ENCODE peak calls at places on chromosomes 16 and 17, in nine cellular contexts. One of them, this sample, is unnamed.

GRCh38 chr17:7589204-7589868 is 558 bp downstream of the SOX15 start:
- DNase-seq in pancreas: peak
- DNase-seq in H1: no peak
- DNase-seq in activated naive CD4-positive, alpha-beta T cell treated with anti-CD3 and anti-CD28 coated beads, Interleukin-2, amount 50 U/mL, for 72 hours: peak
- DNase-seq in aorta: peak
- DNase-seq in suprapubic skin: peak
- DNase-seq in A673: peak
- DNase-seq in SJCRH30: no peak
- DNase-seq in GDM1: no peak
- DNase-seq in this sample: peak

GRCh38 chr16:77922355-77922754 is 100.0 kb upstream of the CLEC3A start:
- DNase-seq in A673: peak
- DNase-seq in activated naive CD4-positive, alpha-beta T cell treated with anti-CD3 and anti-CD28 coated beads, Interleukin-2, amount 50 U/mL, for 72 hours: no peak
- DNase-seq in H1: no peak
- DNase-seq in aorta: no peak
- DNase-seq in suprapubic skin: no peak
- DNase-seq in pancreas: no peak
- DNase-seq in SJCRH30: no peak
- DNase-seq in GDM1: no peak
- DNase-seq in this sample: no peak

GRCh38 chr17:49745175-49746139 is 18.5 kb downstream of the FAM117A start:
- DNase-seq in suprapubic skin: no peak
- DNase-seq in H1: no peak
- DNase-seq in SJCRH30: no peak
- DNase-seq in A673: no peak
- DNase-seq in aorta: no peak
- DNase-seq in pancreas: no peak
- DNase-seq in activated naive CD4-positive, alpha-beta T cell treated with anti-CD3 and anti-CD28 coated beads, Interleukin-2, amount 50 U/mL, for 72 hours: no peak
- DNase-seq in GDM1: no peak
- DNase-seq in this sample: no peak

GRCh38 chr16:9695152-9695551 is 487.1 kb downstream of the GRIN2A start:
- DNase-seq in pancreas: no peak
- DNase-seq in A673: no peak
- DNase-seq in activated naive CD4-positive, alpha-beta T cell treated with anti-CD3 and anti-CD28 coated beads, Interleukin-2, amount 50 U/mL, for 72 hours: no peak
- DNase-seq in H1: no peak
- DNase-seq in SJCRH30: no peak
- DNase-seq in GDM1: no peak
- DNase-seq in suprapubic skin: no peak
- DNase-seq in aorta: no peak
- DNase-seq in this sample: no peak

GRCh38 chr17:27601069-27601974 is 29.7 kb upstream of the LGALS9 start:
- DNase-seq in activated naive CD4-positive, alpha-beta T cell treated with anti-CD3 and anti-CD28 coated beads, Interleukin-2, amount 50 U/mL, for 72 hours: no peak
- DNase-seq in pancreas: peak
- DNase-seq in SJCRH30: peak
- DNase-seq in A673: peak
- DNase-seq in H1: peak
- DNase-seq in GDM1: peak
- DNase-seq in aorta: peak
- DNase-seq in suprapubic skin: peak
- DNase-seq in this sample: peak

GRCh38 chr17:19238167-19238505 is 970 bp downstream of the EPN2 start:
- DNase-seq in SJCRH30: peak
- DNase-seq in suprapubic skin: peak
- DNase-seq in aorta: peak
- DNase-seq in pancreas: peak
- DNase-seq in GDM1: no peak
- DNase-seq in H1: no peak
- DNase-seq in activated naive CD4-positive, alpha-beta T cell treated with anti-CD3 and anti-CD28 coated beads, Interleukin-2, amount 50 U/mL, for 72 hours: no peak
- DNase-seq in A673: peak
- DNase-seq in this sample: peak

GRCh38 chr16:89446136-89446974 is 44.0 kb downstream of the ANKRD11 start:
- DNase-seq in aorta: no peak
- DNase-seq in SJCRH30: peak
- DNase-seq in GDM1: no peak
- DNase-seq in pancreas: no peak
- DNase-seq in H1: no peak
- DNase-seq in suprapubic skin: no peak
- DNase-seq in A673: no peak
- DNase-seq in activated naive CD4-positive, alpha-beta T cell treated with anti-CD3 and anti-CD28 coated beads, Interleukin-2, amount 50 U/mL, for 72 hours: peak
- DNase-seq in this sample: no peak

GRCh38 chr17:77597421-77598240 is 360.9 kb upstream of the TNRC6C start:
- DNase-seq in pancreas: peak
- DNase-seq in activated naive CD4-positive, alpha-beta T cell treated with anti-CD3 and anti-CD28 coated beads, Interleukin-2, amount 50 U/mL, for 72 hours: no peak
- DNase-seq in suprapubic skin: no peak
- DNase-seq in aorta: peak
- DNase-seq in GDM1: no peak
- DNase-seq in H1: no peak
- DNase-seq in SJCRH30: no peak
- DNase-seq in A673: no peak
- DNase-seq in this sample: no peak

GRCh38 chr17:38750312-38751121 is 2.0 kb upstream of the PSMB3 start:
- DNase-seq in H1: no peak
- DNase-seq in A673: peak
- DNase-seq in SJCRH30: no peak
- DNase-seq in aorta: no peak
- DNase-seq in pancreas: peak
- DNase-seq in GDM1: no peak
- DNase-seq in suprapubic skin: no peak
- DNase-seq in activated naive CD4-positive, alpha-beta T cell treated with anti-CD3 and anti-CD28 coated beads, Interleukin-2, amount 50 U/mL, for 72 hours: no peak
- DNase-seq in this sample: no peak

GRCh38 chr17:794876-795275 is 12.7 kb downstream of the MRM3 start:
- DNase-seq in H1: no peak
- DNase-seq in pancreas: peak
- DNase-seq in SJCRH30: no peak
- DNase-seq in GDM1: no peak
- DNase-seq in suprapubic skin: peak
- DNase-seq in activated naive CD4-positive, alpha-beta T cell treated with anti-CD3 and anti-CD28 coated beads, Interleukin-2, amount 50 U/mL, for 72 hours: no peak
- DNase-seq in aorta: peak
- DNase-seq in A673: peak
- DNase-seq in this sample: peak

GRCh38 chr16:27273670-27274522 is 5.3 kb upstream of the NSMCE1 start:
- DNase-seq in pancreas: no peak
- DNase-seq in SJCRH30: no peak
- DNase-seq in activated naive CD4-positive, alpha-beta T cell treated with anti-CD3 and anti-CD28 coated beads, Interleukin-2, amount 50 U/mL, for 72 hours: peak
- DNase-seq in H1: no peak
- DNase-seq in GDM1: no peak
- DNase-seq in aorta: no peak
- DNase-seq in A673: no peak
- DNase-seq in suprapubic skin: no peak
- DNase-seq in this sample: no peak

GRCh38 chr17:51439395-51440229 is 179.3 kb downstream of the UTP18 start:
- DNase-seq in pancreas: no peak
- DNase-seq in GDM1: no peak
- DNase-seq in aorta: no peak
- DNase-seq in activated naive CD4-positive, alpha-beta T cell treated with anti-CD3 and anti-CD28 coated beads, Interleukin-2, amount 50 U/mL, for 72 hours: no peak
- DNase-seq in A673: peak
- DNase-seq in suprapubic skin: no peak
- DNase-seq in H1: no peak
- DNase-seq in SJCRH30: no peak
- DNase-seq in this sample: no peak

GRCh38 chr17:81923302-81924260 is 4.0 kb downstream of the MAFG start:
- DNase-seq in H1: no peak
- DNase-seq in pancreas: peak
- DNase-seq in suprapubic skin: no peak
- DNase-seq in GDM1: peak
- DNase-seq in A673: peak
- DNase-seq in activated naive CD4-positive, alpha-beta T cell treated with anti-CD3 and anti-CD28 coated beads, Interleukin-2, amount 50 U/mL, for 72 hours: no peak
- DNase-seq in SJCRH30: no peak
- DNase-seq in aorta: peak
- DNase-seq in this sample: peak

GRCh38 chr17:63291243-63291642 is 154.9 kb downstream of the CYB561 start:
- DNase-seq in activated naive CD4-positive, alpha-beta T cell treated with anti-CD3 and anti-CD28 coated beads, Interleukin-2, amount 50 U/mL, for 72 hours: no peak
- DNase-seq in H1: no peak
- DNase-seq in A673: no peak
- DNase-seq in aorta: no peak
- DNase-seq in suprapubic skin: no peak
- DNase-seq in GDM1: no peak
- DNase-seq in SJCRH30: no peak
- DNase-seq in pancreas: no peak
- DNase-seq in this sample: no peak

GRCh38 chr17:76416899-76417298 is 32.5 kb downstream of the SPHK1 start:
- DNase-seq in A673: no peak
- DNase-seq in suprapubic skin: no peak
- DNase-seq in GDM1: no peak
- DNase-seq in aorta: no peak
- DNase-seq in H1: no peak
- DNase-seq in pancreas: no peak
- DNase-seq in activated naive CD4-positive, alpha-beta T cell treated with anti-CD3 and anti-CD28 coated beads, Interleukin-2, amount 50 U/mL, for 72 hours: peak
- DNase-seq in SJCRH30: no peak
- DNase-seq in this sample: no peak

GRCh38 chr16:51155901-51156810 is 5.1 kb upstream of the SALL1 start:
- DNase-seq in aorta: no peak
- DNase-seq in GDM1: no peak
- DNase-seq in activated naive CD4-positive, alpha-beta T cell treated with anti-CD3 and anti-CD28 coated beads, Interleukin-2, amount 50 U/mL, for 72 hours: no peak
- DNase-seq in A673: peak
- DNase-seq in H1: no peak
- DNase-seq in SJCRH30: no peak
- DNase-seq in pancreas: no peak
- DNase-seq in suprapubic skin: no peak
- DNase-seq in this sample: no peak

GRCh38 chr17:76940293-76940692 is 72.1 kb downstream of the MGAT5B start:
- DNase-seq in aorta: no peak
- DNase-seq in GDM1: no peak
- DNase-seq in H1: peak
- DNase-seq in SJCRH30: no peak
- DNase-seq in suprapubic skin: no peak
- DNase-seq in A673: no peak
- DNase-seq in pancreas: no peak
- DNase-seq in activated naive CD4-positive, alpha-beta T cell treated with anti-CD3 and anti-CD28 coated beads, Interleukin-2, amount 50 U/mL, for 72 hours: no peak
- DNase-seq in this sample: no peak

GRCh38 chr17:66747561-66748275 is 87.2 kb upstream of the CACNG5 start:
- DNase-seq in aorta: no peak
- DNase-seq in SJCRH30: no peak
- DNase-seq in suprapubic skin: peak
- DNase-seq in pancreas: peak
- DNase-seq in A673: peak
- DNase-seq in H1: no peak
- DNase-seq in activated naive CD4-positive, alpha-beta T cell treated with anti-CD3 and anti-CD28 coated beads, Interleukin-2, amount 50 U/mL, for 72 hours: peak
- DNase-seq in GDM1: no peak
- DNase-seq in this sample: no peak

GRCh38 chr17:4329838-4330237 is 36.6 kb downstream of the UBE2G1 start:
- DNase-seq in aorta: no peak
- DNase-seq in H1: no peak
- DNase-seq in GDM1: no peak
- DNase-seq in SJCRH30: no peak
- DNase-seq in pancreas: no peak
- DNase-seq in A673: peak
- DNase-seq in activated naive CD4-positive, alpha-beta T cell treated with anti-CD3 and anti-CD28 coated beads, Interleukin-2, amount 50 U/mL, for 72 hours: no peak
- DNase-seq in suprapubic skin: no peak
- DNase-seq in this sample: no peak

GRCh38 chr16:12901204-12901596 is 198 bp upstream of the SHISA9 start:
- DNase-seq in suprapubic skin: no peak
- DNase-seq in aorta: no peak
- DNase-seq in pancreas: no peak
- DNase-seq in GDM1: no peak
- DNase-seq in A673: no peak
- DNase-seq in activated naive CD4-positive, alpha-beta T cell treated with anti-CD3 and anti-CD28 coated beads, Interleukin-2, amount 50 U/mL, for 72 hours: no peak
- DNase-seq in H1: no peak
- DNase-seq in SJCRH30: no peak
- DNase-seq in this sample: no peak

GRCh38 chr17:49214665-49215360 is 4.3 kb downstream of the ABI3 start:
- DNase-seq in suprapubic skin: no peak
- DNase-seq in H1: no peak
- DNase-seq in pancreas: peak
- DNase-seq in GDM1: no peak
- DNase-seq in A673: no peak
- DNase-seq in aorta: no peak
- DNase-seq in SJCRH30: no peak
- DNase-seq in activated naive CD4-positive, alpha-beta T cell treated with anti-CD3 and anti-CD28 coated beads, Interleukin-2, amount 50 U/mL, for 72 hours: no peak
- DNase-seq in this sample: peak

GRCh38 chr16:3475604-3476375 is 19.5 kb downstream of the C16orf90 start:
- DNase-seq in suprapubic skin: no peak
- DNase-seq in GDM1: no peak
- DNase-seq in SJCRH30: no peak
- DNase-seq in A673: no peak
- DNase-seq in H1: no peak
- DNase-seq in aorta: no peak
- DNase-seq in pancreas: no peak
- DNase-seq in activated naive CD4-positive, alpha-beta T cell treated with anti-CD3 and anti-CD28 coated beads, Interleukin-2, amount 50 U/mL, for 72 hours: no peak
- DNase-seq in this sample: no peak

GRCh38 chr17:8153957-8154607 is 1.9 kb upstream of the PER1 start:
- DNase-seq in SJCRH30: peak
- DNase-seq in pancreas: peak
- DNase-seq in H1: peak
- DNase-seq in GDM1: peak
- DNase-seq in A673: peak
- DNase-seq in aorta: peak
- DNase-seq in activated naive CD4-positive, alpha-beta T cell treated with anti-CD3 and anti-CD28 coated beads, Interleukin-2, amount 50 U/mL, for 72 hours: peak
- DNase-seq in suprapubic skin: peak
- DNase-seq in this sample: peak

GRCh38 chr16:79887541-79888540 is 287.3 kb upstream of the MAF start:
- DNase-seq in suprapubic skin: no peak
- DNase-seq in activated naive CD4-positive, alpha-beta T cell treated with anti-CD3 and anti-CD28 coated beads, Interleukin-2, amount 50 U/mL, for 72 hours: no peak
- DNase-seq in GDM1: no peak
- DNase-seq in H1: no peak
- DNase-seq in aorta: no peak
- DNase-seq in SJCRH30: no peak
- DNase-seq in pancreas: no peak
- DNase-seq in A673: no peak
- DNase-seq in this sample: no peak